ENCODE peak calls at places on chromosomes 7 and 10, in four cellular contexts. U is neuronal stem cell, S is H9, X is mesenchymal stem cell. P is an unnamed sample.

GRCh38 chr7:17058568-17058967 is 176.8 kb upstream of the AGR3 start:
- DNase-seq in U (no peak), S (no peak), X (no peak), P (peak)

GRCh38 chr7:88062238-88062637 is 128.2 kb downstream of the ADAM22 start:
- DNase-seq in U (no peak), S (no peak), X (no peak), P (no peak)

GRCh38 chr10:97886264-97886663 is 36.6 kb downstream of the GOLGA7B start:
- DNase-seq in U (no peak), S (no peak), X (no peak), P (no peak)

GRCh38 chr10:43203491-43204393 is 63.1 kb downstream of the RASGEF1A start:
- DNase-seq in U (no peak), S (peak), X (peak), P (peak)

GRCh38 chr7:18637516-18637915 is 142.0 kb downstream of the HDAC9 start:
- DNase-seq in U (no peak), S (no peak), X (no peak), P (no peak)

GRCh38 chr7:110852156-110852858 is 238.6 kb upstream of the LRRN3 start:
- DNase-seq in U (no peak), S (no peak), X (no peak), P (no peak)

GRCh38 chr10:100744980-100745881 is at the start of gene PAX2:
- DNase-seq in U (no peak), S (peak), X (no peak), P (no peak)

GRCh38 chr10:125029584-125030242 is 87.8 kb downstream of the ZRANB1 start:
- DNase-seq in U (no peak), S (no peak), X (peak), P (no peak)

GRCh38 chr10:12934777-12935176 is 66.7 kb downstream of the CCDC3 start:
- DNase-seq in U (no peak), S (no peak), X (peak), P (peak)

GRCh38 chr10:69766161-69766910 is 35.4 kb upstream of the COL13A1 start:
- DNase-seq in U (no peak), S (no peak), X (no peak), P (no peak)

GRCh38 chr7:33530664-33531063 is 374.7 kb upstream of the BMPER start:
- DNase-seq in U (no peak), S (no peak), X (no peak), P (no peak)

GRCh38 chr7:64888901-64889685 is 14.0 kb upstream of the ZNF273 start:
- DNase-seq in U (no peak), S (no peak), X (peak), P (peak)

GRCh38 chr10:112000466-112000865 is 183.1 kb downstream of the GPAM start:
- DNase-seq in U (no peak), S (no peak), X (no peak), P (peak)

GRCh38 chr7:37107047-37107446 is 341.6 kb downstream of the ELMO1 start:
- DNase-seq in U (no peak), S (no peak), X (no peak), P (no peak)

GRCh38 chr7:37109016-37109415 is 339.6 kb downstream of the ELMO1 start:
- DNase-seq in U (no peak), S (no peak), X (peak), P (no peak)

GRCh38 chr7:37110641-37111421 is 337.8 kb downstream of the ELMO1 start:
- DNase-seq in U (no peak), S (no peak), X (peak), P (peak)

GRCh38 chr7:37109853-37110252 is 338.8 kb downstream of the ELMO1 start:
- DNase-seq in U (no peak), S (no peak), X (peak), P (no peak)

GRCh38 chr7:37108615-37109014 is 340.0 kb downstream of the ELMO1 start:
- DNase-seq in U (no peak), S (no peak), X (no peak), P (no peak)
- H2BK120ac ChIP-seq in U (no peak), S (no peak), X (no peak), P (no peak)

GRCh38 chr7:108452707-108453106 is 3.5 kb downstream of the NRCAM start:
- DNase-seq in U (no peak), S (no peak), X (peak), P (peak)

GRCh38 chr7:108451296-108451848 is 4.9 kb downstream of the NRCAM start:
- DNase-seq in U (no peak), S (no peak), X (no peak), P (no peak)

GRCh38 chr7:108450160-108450559 is 6.1 kb downstream of the NRCAM start:
- DNase-seq in U (no peak), S (no peak), X (no peak), P (no peak)

GRCh38 chr7:108448777-108449576 is 7.3 kb downstream of the NRCAM start:
- DNase-seq in U (peak), S (no peak), X (no peak), P (no peak)

DNA sequence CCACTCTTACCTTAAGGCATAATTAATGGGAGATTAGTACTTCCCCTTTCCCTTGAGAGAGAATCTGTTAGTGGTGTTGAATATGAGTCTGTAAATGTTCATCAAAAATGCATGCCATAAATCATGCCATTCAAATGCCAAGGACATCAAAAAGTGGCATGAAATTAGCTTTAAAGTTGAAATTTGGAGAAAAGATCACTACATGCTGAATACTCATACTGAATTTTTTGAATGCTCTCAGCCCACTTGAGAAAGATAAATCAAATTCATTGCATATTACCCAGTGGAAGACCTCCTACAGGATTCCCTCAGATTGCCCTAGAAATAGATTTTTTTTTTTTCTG is 6.7 kb downstream of the NRCAM start:
- DNase-seq in U (no peak), S (no peak), X (no peak), P (no peak)
- H3K18ac ChIP-seq in U (no peak), S (no peak), X (no peak), P (no peak)

GRCh38 chr10:35854661-35855060 is 212.6 kb upstream of the FZD8 start:
- DNase-seq in U (no peak), S (no peak), X (no peak), P (no peak)
- H3K23ac ChIP-seq in U (no peak), S (no peak), X (no peak), P (no peak)

GRCh38 chr10:72354356-72355213 is at the start of gene DNAJB12:
- DNase-seq in U (peak), S (peak), X (peak), P (peak)
- H2BK120ac ChIP-seq in U (no peak), S (no peak), X (peak), P (peak)

GRCh38 chr7:154171422-154171821 is 119.2 kb downstream of the DPP6 start:
- DNase-seq in U (no peak), S (peak), X (no peak), P (no peak)

GRCh38 chr7:154167051-154167450 is 114.9 kb downstream of the DPP6 start:
- DNase-seq in U (no peak), S (no peak), X (no peak), P (no peak)

GRCh38 chr7:154167807-154168206 is 115.6 kb downstream of the DPP6 start:
- DNase-seq in U (no peak), S (no peak), X (no peak), P (no peak)
- H3K18ac ChIP-seq in U (no peak), S (no peak), X (no peak), P (no peak)

GRCh38 chr7:69540275-69540674 is 58.0 kb upstream of the AUTS2 start:
- DNase-seq in U (no peak), S (no peak), X (no peak), P (no peak)
- H3K23ac ChIP-seq in U (no peak), S (no peak), X (no peak), P (no peak)

DNA sequence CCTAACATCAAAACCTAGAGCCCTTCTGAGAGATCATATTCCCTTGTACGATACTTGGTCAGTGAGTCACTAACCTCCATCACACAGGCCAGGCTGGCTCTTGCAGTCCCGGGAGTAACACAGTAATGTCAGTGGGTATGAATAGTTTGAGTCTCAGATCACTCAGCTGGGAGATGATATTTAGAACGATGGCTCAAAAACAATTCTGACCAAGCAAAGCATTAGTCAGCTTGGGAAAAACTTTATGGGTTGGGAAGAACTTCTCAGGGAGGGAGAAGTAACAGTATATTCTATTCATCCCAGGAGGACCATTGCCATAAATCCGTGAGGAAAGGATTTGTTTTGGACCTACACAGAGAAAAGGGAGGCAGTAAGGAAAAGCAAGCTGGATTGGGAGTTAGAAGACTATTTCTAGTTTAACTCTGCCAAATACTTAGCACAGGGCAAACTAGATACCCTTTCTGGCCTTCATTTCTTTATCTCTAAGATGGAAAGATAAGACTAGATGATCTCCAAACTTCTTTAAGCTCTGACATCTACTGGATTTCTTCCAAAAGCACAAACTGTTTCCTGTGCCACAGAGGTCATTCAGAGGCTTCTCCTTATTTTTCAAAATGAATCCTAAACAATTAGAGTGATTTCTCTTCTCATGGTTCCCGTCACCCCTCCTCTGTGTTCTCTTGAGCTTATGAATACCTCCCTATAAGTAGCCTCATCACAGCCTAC is 179.2 kb downstream of the REEP3 start:
- DNase-seq in U (no peak), S (no peak), X (peak), P (peak)
- H2BK120ac ChIP-seq in U (no peak), S (no peak), X (no peak), P (no peak)

P was measured in trophoblast cell.